ENCODE peak calls at places on chromosome 9, in seven cellular contexts. One of them, this sample, is unnamed.

GRCh38 chr9:17272510-17272909 is 137.7 kb downstream of the CNTLN start:
- DNase-seq in tibial nerve: no peak
- DNase-seq in CD4-positive, CD25-positive, alpha-beta regulatory T cell: no peak
- DNase-seq in esophagus squamous epithelium: no peak
- DNase-seq in heart left ventricle: no peak
- DNase-seq in aorta: no peak
- DNase-seq in CD8-positive, alpha-beta memory T cell: no peak
- DNase-seq in this sample: no peak

GRCh38 chr9:107541523-107541922 is 52.0 kb upstream of the KLF4 start:
- DNase-seq in tibial nerve: no peak
- DNase-seq in CD4-positive, CD25-positive, alpha-beta regulatory T cell: no peak
- DNase-seq in heart left ventricle: no peak
- DNase-seq in esophagus squamous epithelium: no peak
- DNase-seq in CD8-positive, alpha-beta memory T cell: no peak
- DNase-seq in aorta: no peak
- DNase-seq in this sample: no peak

GRCh38 chr9:114745108-114745848 is 60.6 kb downstream of the TNFSF15 start:
- DNase-seq in esophagus squamous epithelium: no peak
- DNase-seq in CD4-positive, CD25-positive, alpha-beta regulatory T cell: no peak
- DNase-seq in tibial nerve: no peak
- DNase-seq in CD8-positive, alpha-beta memory T cell: no peak
- DNase-seq in heart left ventricle: no peak
- DNase-seq in aorta: no peak
- DNase-seq in this sample: no peak

GRCh38 chr9:96500696-96501660 is 51.0 kb downstream of the HABP4 start:
- DNase-seq in CD8-positive, alpha-beta memory T cell: no peak
- DNase-seq in CD4-positive, CD25-positive, alpha-beta regulatory T cell: no peak
- DNase-seq in heart left ventricle: no peak
- DNase-seq in aorta: no peak
- DNase-seq in tibial nerve: no peak
- DNase-seq in esophagus squamous epithelium: no peak
- DNase-seq in this sample: no peak

GRCh38 chr9:137129089-137129455 is 9.9 kb upstream of the GRIN1 start:
- DNase-seq in CD8-positive, alpha-beta memory T cell: peak; percentile 57
- DNase-seq in CD4-positive, CD25-positive, alpha-beta regulatory T cell: no peak
- DNase-seq in esophagus squamous epithelium: no peak
- DNase-seq in heart left ventricle: no peak
- DNase-seq in aorta: no peak
- DNase-seq in tibial nerve: no peak
- DNase-seq in this sample: no peak

GRCh38 chr9:21789541-21790037 is 12.8 kb upstream of the MTAP start:
- DNase-seq in CD4-positive, CD25-positive, alpha-beta regulatory T cell: peak; percentile 31
- DNase-seq in esophagus squamous epithelium: no peak
- DNase-seq in tibial nerve: peak; percentile 71
- DNase-seq in aorta: no peak
- DNase-seq in heart left ventricle: peak; percentile 36
- DNase-seq in CD8-positive, alpha-beta memory T cell: peak; percentile 66
- DNase-seq in this sample: peak; percentile 47

GRCh38 chr9:95835398-95835797 is 40.1 kb upstream of the ERCC6L2 start:
- DNase-seq in tibial nerve: no peak
- DNase-seq in aorta: no peak
- DNase-seq in esophagus squamous epithelium: no peak
- DNase-seq in CD8-positive, alpha-beta memory T cell: no peak
- DNase-seq in heart left ventricle: no peak
- DNase-seq in CD4-positive, CD25-positive, alpha-beta regulatory T cell: no peak
- DNase-seq in this sample: no peak

GRCh38 chr9:16626577-16627130 is 243.8 kb downstream of the BNC2 start:
- DNase-seq in aorta: no peak
- DNase-seq in CD8-positive, alpha-beta memory T cell: no peak
- DNase-seq in tibial nerve: no peak
- DNase-seq in CD4-positive, CD25-positive, alpha-beta regulatory T cell: no peak
- DNase-seq in esophagus squamous epithelium: no peak
- DNase-seq in heart left ventricle: no peak
- DNase-seq in this sample: no peak

GRCh38 chr9:6567140-6567591 is 78.4 kb downstream of the GLDC start:
- DNase-seq in CD4-positive, CD25-positive, alpha-beta regulatory T cell: no peak
- DNase-seq in aorta: no peak
- DNase-seq in CD8-positive, alpha-beta memory T cell: no peak
- DNase-seq in esophagus squamous epithelium: no peak
- DNase-seq in tibial nerve: no peak
- DNase-seq in heart left ventricle: no peak
- DNase-seq in this sample: no peak

GRCh38 chr9:113997610-113998009 is 80.5 kb downstream of the AMBP start:
- DNase-seq in esophagus squamous epithelium: no peak
- DNase-seq in tibial nerve: no peak
- DNase-seq in heart left ventricle: peak; percentile 15
- DNase-seq in aorta: peak; percentile 69
- DNase-seq in CD4-positive, CD25-positive, alpha-beta regulatory T cell: no peak
- DNase-seq in CD8-positive, alpha-beta memory T cell: no peak
- DNase-seq in this sample: no peak

GRCh38 chr9:34145165-34145564 is 18.7 kb upstream of the DCAF12 start:
- DNase-seq in heart left ventricle: no peak
- DNase-seq in CD4-positive, CD25-positive, alpha-beta regulatory T cell: no peak
- DNase-seq in tibial nerve: no peak
- DNase-seq in CD8-positive, alpha-beta memory T cell: no peak
- DNase-seq in aorta: no peak
- DNase-seq in esophagus squamous epithelium: no peak
- DNase-seq in this sample: no peak

GRCh38 chr9:6239048-6239461 is 23.4 kb downstream of the IL33 start:
- DNase-seq in esophagus squamous epithelium: no peak
- DNase-seq in aorta: no peak
- DNase-seq in heart left ventricle: no peak
- DNase-seq in tibial nerve: no peak
- DNase-seq in CD8-positive, alpha-beta memory T cell: no peak
- DNase-seq in CD4-positive, CD25-positive, alpha-beta regulatory T cell: no peak
- DNase-seq in this sample: no peak

GRCh38 chr9:18606281-18606680 is 132.3 kb downstream of the ADAMTSL1 start:
- DNase-seq in tibial nerve: no peak
- DNase-seq in CD4-positive, CD25-positive, alpha-beta regulatory T cell: no peak
- DNase-seq in CD8-positive, alpha-beta memory T cell: no peak
- DNase-seq in heart left ventricle: no peak
- DNase-seq in esophagus squamous epithelium: no peak
- DNase-seq in aorta: no peak
- DNase-seq in this sample: no peak

GRCh38 chr9:135815433-135816178 is 91.7 kb downstream of the CAMSAP1 start:
- DNase-seq in aorta: peak; percentile 52
- DNase-seq in heart left ventricle: no peak
- DNase-seq in esophagus squamous epithelium: no peak
- DNase-seq in CD8-positive, alpha-beta memory T cell: no peak
- DNase-seq in CD4-positive, CD25-positive, alpha-beta regulatory T cell: no peak
- DNase-seq in tibial nerve: no peak
- DNase-seq in this sample: no peak

GRCh38 chr9:119307471-119307870 is 61.8 kb downstream of the BRINP1 start:
- DNase-seq in heart left ventricle: no peak
- DNase-seq in aorta: no peak
- DNase-seq in tibial nerve: no peak
- DNase-seq in CD4-positive, CD25-positive, alpha-beta regulatory T cell: no peak
- DNase-seq in esophagus squamous epithelium: no peak
- DNase-seq in CD8-positive, alpha-beta memory T cell: no peak
- DNase-seq in this sample: no peak

GRCh38 chr9:119802621-119803020 is 433.4 kb upstream of the BRINP1 start:
- DNase-seq in esophagus squamous epithelium: no peak
- DNase-seq in CD8-positive, alpha-beta memory T cell: no peak
- DNase-seq in CD4-positive, CD25-positive, alpha-beta regulatory T cell: no peak
- DNase-seq in heart left ventricle: peak; percentile 32
- DNase-seq in tibial nerve: no peak
- DNase-seq in aorta: peak; percentile 83
- DNase-seq in this sample: no peak

GRCh38 chr9:107137495-107138202 is 145.4 kb upstream of the RAD23B start:
- DNase-seq in esophagus squamous epithelium: no peak
- DNase-seq in CD8-positive, alpha-beta memory T cell: no peak
- DNase-seq in tibial nerve: no peak
- DNase-seq in aorta: no peak
- DNase-seq in CD4-positive, CD25-positive, alpha-beta regulatory T cell: no peak
- DNase-seq in heart left ventricle: no peak
- DNase-seq in this sample: no peak

GRCh38 chr9:297104-297794 is 82.6 kb downstream of the DOCK8 start:
- DNase-seq in CD8-positive, alpha-beta memory T cell: no peak
- DNase-seq in CD4-positive, CD25-positive, alpha-beta regulatory T cell: no peak
- DNase-seq in aorta: no peak
- DNase-seq in tibial nerve: peak; percentile 10
- DNase-seq in heart left ventricle: peak; percentile 18
- DNase-seq in esophagus squamous epithelium: no peak
- DNase-seq in this sample: no peak

GRCh38 chr9:136676297-136676794 is 10.9 kb downstream of the AGPAT2 start:
- DNase-seq in CD8-positive, alpha-beta memory T cell: no peak
- DNase-seq in heart left ventricle: no peak
- DNase-seq in CD4-positive, CD25-positive, alpha-beta regulatory T cell: no peak
- DNase-seq in esophagus squamous epithelium: no peak
- DNase-seq in tibial nerve: no peak
- DNase-seq in aorta: no peak
- DNase-seq in this sample: no peak

GRCh38 chr9:87198716-87199115 is 251.4 kb upstream of the GAS1 start:
- DNase-seq in CD8-positive, alpha-beta memory T cell: no peak
- DNase-seq in aorta: no peak
- DNase-seq in heart left ventricle: no peak
- DNase-seq in tibial nerve: no peak
- DNase-seq in esophagus squamous epithelium: no peak
- DNase-seq in CD4-positive, CD25-positive, alpha-beta regulatory T cell: no peak
- DNase-seq in this sample: no peak

GRCh38 chr9:73152445-73152844 is 780 bp downstream of the ANXA1 start:
- DNase-seq in heart left ventricle: no peak
- DNase-seq in esophagus squamous epithelium: no peak
- DNase-seq in CD8-positive, alpha-beta memory T cell: no peak
- DNase-seq in CD4-positive, CD25-positive, alpha-beta regulatory T cell: no peak
- DNase-seq in aorta: no peak
- DNase-seq in tibial nerve: no peak
- DNase-seq in this sample: no peak
- H3K4me3 ChIP-seq in heart left ventricle: peak overlapping the region; percentile 52
- H3K4me3 ChIP-seq in esophagus squamous epithelium: peak overlapping the region; percentile 53
- H3K4me3 ChIP-seq in CD8-positive, alpha-beta memory T cell: peak overlapping the region; percentile 79
- H3K4me3 ChIP-seq in CD4-positive, CD25-positive, alpha-beta regulatory T cell: peak overlapping the region; percentile 76
- H3K4me3 ChIP-seq in aorta: peak overlapping the region; percentile 85
- H3K4me3 ChIP-seq in tibial nerve: peak overlapping the region; percentile 61
- H3K4me3 ChIP-seq in this sample: peak overlapping the region; percentile 39

GRCh38 chr9:89881431-89881830 is 276.6 kb downstream of the GADD45G start:
- DNase-seq in CD8-positive, alpha-beta memory T cell: no peak
- DNase-seq in aorta: no peak
- DNase-seq in esophagus squamous epithelium: no peak
- DNase-seq in heart left ventricle: no peak
- DNase-seq in tibial nerve: no peak
- DNase-seq in CD4-positive, CD25-positive, alpha-beta regulatory T cell: no peak
- DNase-seq in this sample: no peak

GRCh38 chr9:89880161-89880560 is 275.3 kb downstream of the GADD45G start:
- DNase-seq in CD8-positive, alpha-beta memory T cell: no peak
- DNase-seq in aorta: peak; percentile 67
- DNase-seq in tibial nerve: no peak
- DNase-seq in esophagus squamous epithelium: no peak
- DNase-seq in CD4-positive, CD25-positive, alpha-beta regulatory T cell: no peak
- DNase-seq in heart left ventricle: no peak
- DNase-seq in this sample: no peak

GRCh38 chr9:89879276-89879675 is 274.5 kb downstream of the GADD45G start:
- DNase-seq in aorta: peak; percentile 25
- DNase-seq in CD4-positive, CD25-positive, alpha-beta regulatory T cell: no peak
- DNase-seq in esophagus squamous epithelium: no peak
- DNase-seq in heart left ventricle: no peak
- DNase-seq in tibial nerve: no peak
- DNase-seq in CD8-positive, alpha-beta memory T cell: no peak
- DNase-seq in this sample: no peak

GRCh38 chr9:89879711-89880110 is 274.9 kb downstream of the GADD45G start:
- DNase-seq in CD8-positive, alpha-beta memory T cell: no peak
- DNase-seq in heart left ventricle: peak; percentile 60
- DNase-seq in CD4-positive, CD25-positive, alpha-beta regulatory T cell: no peak
- DNase-seq in tibial nerve: peak; percentile 69
- DNase-seq in aorta: peak; percentile 76
- DNase-seq in esophagus squamous epithelium: no peak
- DNase-seq in this sample: no peak

GRCh38 chr9:89880721-89881120 is 275.9 kb downstream of the GADD45G start:
- DNase-seq in esophagus squamous epithelium: no peak
- DNase-seq in CD8-positive, alpha-beta memory T cell: no peak
- DNase-seq in CD4-positive, CD25-positive, alpha-beta regulatory T cell: no peak
- DNase-seq in heart left ventricle: no peak
- DNase-seq in aorta: peak; percentile 41
- DNase-seq in tibial nerve: no peak
- DNase-seq in this sample: no peak
- H3K27me3 ChIP-seq in esophagus squamous epithelium: no peaks in the 10 kb centered on the region
- H3K27me3 ChIP-seq in CD8-positive, alpha-beta memory T cell: no peaks in the 10 kb centered on the region
- H3K27me3 ChIP-seq in CD4-positive, CD25-positive, alpha-beta regulatory T cell: no peaks in the 10 kb centered on the region
- H3K27me3 ChIP-seq in heart left ventricle: no peaks in the 10 kb centered on the region
- H3K27me3 ChIP-seq in aorta: no peaks in the 10 kb centered on the region
- H3K27me3 ChIP-seq in tibial nerve: no peaks in the 10 kb centered on the region
- H3K27me3 ChIP-seq in this sample: no peaks in the 10 kb centered on the region

GRCh38 chr9:2815661-2816060 is 28.2 kb downstream of the PUM3 start:
- DNase-seq in tibial nerve: no peak
- DNase-seq in aorta: no peak
- DNase-seq in CD4-positive, CD25-positive, alpha-beta regulatory T cell: no peak
- DNase-seq in CD8-positive, alpha-beta memory T cell: no peak
- DNase-seq in heart left ventricle: no peak
- DNase-seq in esophagus squamous epithelium: no peak
- DNase-seq in this sample: no peak

GRCh38 chr9:2816476-2817141 is 27.3 kb downstream of the PUM3 start:
- DNase-seq in esophagus squamous epithelium: no peak
- DNase-seq in CD8-positive, alpha-beta memory T cell: no peak
- DNase-seq in heart left ventricle: peak; percentile 32
- DNase-seq in CD4-positive, CD25-positive, alpha-beta regulatory T cell: no peak
- DNase-seq in aorta: no peak
- DNase-seq in tibial nerve: no peak
- DNase-seq in this sample: no peak

GRCh38 chr9:2817987-2818386 is 25.9 kb downstream of the PUM3 start:
- DNase-seq in CD4-positive, CD25-positive, alpha-beta regulatory T cell: no peak
- DNase-seq in esophagus squamous epithelium: no peak
- DNase-seq in aorta: no peak
- DNase-seq in tibial nerve: no peak
- DNase-seq in CD8-positive, alpha-beta memory T cell: no peak
- DNase-seq in heart left ventricle: no peak
- DNase-seq in this sample: no peak

GRCh38 chr9:2819165-2819564 is 24.7 kb downstream of the PUM3 start:
- DNase-seq in CD4-positive, CD25-positive, alpha-beta regulatory T cell: no peak
- DNase-seq in esophagus squamous epithelium: no peak
- DNase-seq in aorta: no peak
- DNase-seq in CD8-positive, alpha-beta memory T cell: no peak
- DNase-seq in heart left ventricle: no peak
- DNase-seq in tibial nerve: no peak
- DNase-seq in this sample: no peak

GRCh38 chr9:2818486-2819121 is 25.3 kb downstream of the PUM3 start:
- DNase-seq in aorta: no peak
- DNase-seq in CD8-positive, alpha-beta memory T cell: no peak
- DNase-seq in heart left ventricle: no peak
- DNase-seq in CD4-positive, CD25-positive, alpha-beta regulatory T cell: no peak
- DNase-seq in tibial nerve: no peak
- DNase-seq in esophagus squamous epithelium: no peak
- DNase-seq in this sample: no peak
- H3K27ac ChIP-seq in aorta: peak overlapping the region; percentile 82
- H3K27ac ChIP-seq in CD8-positive, alpha-beta memory T cell: no peak overlapping the region
- H3K27ac ChIP-seq in heart left ventricle: peak overlapping the region; percentile 63
- H3K27ac ChIP-seq in CD4-positive, CD25-positive, alpha-beta regulatory T cell: no peak overlapping the region
- H3K27ac ChIP-seq in tibial nerve: no peak overlapping the region
- H3K27ac ChIP-seq in esophagus squamous epithelium: peak overlapping the region; percentile 84
- H3K27ac ChIP-seq in this sample: no peak overlapping the region

DNA sequence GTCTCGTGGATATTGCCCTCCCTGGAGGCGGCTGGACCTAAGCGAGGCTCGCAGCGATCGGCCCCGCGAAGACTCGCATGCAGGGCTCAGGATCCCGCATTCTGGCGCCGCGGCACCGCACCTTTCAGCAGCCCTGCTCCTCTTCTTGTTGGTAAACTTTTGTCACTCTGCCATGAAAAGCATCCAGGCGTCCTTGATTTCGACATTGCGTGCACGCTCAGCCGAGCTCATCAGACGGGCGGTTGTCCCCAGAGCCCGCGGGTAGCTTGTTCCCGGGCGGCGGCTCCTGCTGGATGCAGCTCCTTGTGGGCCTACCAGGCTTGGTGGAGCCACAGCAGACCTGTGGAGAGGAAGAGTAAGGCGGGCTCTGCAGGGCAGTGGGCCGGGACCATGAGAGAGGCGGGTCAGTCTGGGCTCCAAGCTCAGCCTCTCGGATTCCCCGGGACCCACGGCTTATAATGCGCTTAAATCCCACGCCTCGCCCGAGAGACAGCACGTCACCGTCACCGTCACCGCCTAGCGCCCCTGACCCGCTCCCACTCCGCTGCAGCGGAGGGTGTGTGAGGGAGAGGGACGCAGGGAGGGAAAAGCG is 1.8 kb upstream of the ANKRD18A start:
- DNase-seq in aorta: no peak
- DNase-seq in tibial nerve: no peak
- DNase-seq in heart left ventricle: no peak
- DNase-seq in CD4-positive, CD25-positive, alpha-beta regulatory T cell: no peak
- DNase-seq in esophagus squamous epithelium: no peak
- DNase-seq in CD8-positive, alpha-beta memory T cell: no peak
- DNase-seq in this sample: no peak
- H3K4me3 ChIP-seq in aorta: no peak overlapping the region
- H3K4me3 ChIP-seq in tibial nerve: peak overlapping the region; percentile 46
- H3K4me3 ChIP-seq in heart left ventricle: peak overlapping the region; percentile 66
- H3K4me3 ChIP-seq in CD4-positive, CD25-positive, alpha-beta regulatory T cell: peak overlapping the region; percentile 26
- H3K4me3 ChIP-seq in esophagus squamous epithelium: peak overlapping the region; percentile 59
- H3K4me3 ChIP-seq in CD8-positive, alpha-beta memory T cell: peak overlapping the region; percentile 49
- H3K4me3 ChIP-seq in this sample: peak overlapping the region; percentile 80

This sample was measured in CD8-positive, alpha-beta T cell.